ENCODE peak calls at places on chromosomes 13 and 19, in five cellular contexts. D is astrocyte, J is heart left ventricle, C is kidney epithelial cell, I is tibial artery. M is an unnamed sample. For H3K36me3, the result is how much of the 10 kb centered on the place peaks cover.

GRCh38 chr13:90447034-90447734 is 900.3 kb upstream of the MIR17HG start:
- DNase-seq in D (no peak), J (no peak), C (no peak), I (no peak), M (no peak)

GRCh38 chr19:34499155-34499834 is 17.7 kb downstream of the WTIP start:
- DNase-seq in D (no peak), J (no peak), C (no peak), I (peak), M (no peak)

GRCh38 chr19:3162418-3163229 is 15.9 kb upstream of the S1PR4 start:
- DNase-seq in D (no peak), J (no peak), C (no peak), I (no peak), M (no peak)

GRCh38 chr13:111614009-111614408 is 293.6 kb downstream of the TEX29 start:
- DNase-seq in D (no peak), J (no peak), C (no peak), I (no peak), M (no peak)

GRCh38 chr13:110521946-110522345 is 39.6 kb downstream of the RAB20 start:
- DNase-seq in D (no peak), J (no peak), C (no peak), I (no peak), M (no peak)

GRCh38 chr13:43316997-43317396 is 293.6 kb downstream of the DNAJC15 start:
- DNase-seq in D (peak), J (no peak), C (no peak), I (peak), M (no peak)

GRCh38 chr19:35309481-35310279 is 17.7 kb downstream of the MAG start:
- DNase-seq in D (no peak), J (peak), C (peak), I (no peak), M (no peak)

GRCh38 chr19:38946229-38947010 is 15.7 kb downstream of the MRPS12 start:
- DNase-seq in D (no peak), J (no peak), C (no peak), I (no peak), M (no peak)

GRCh38 chr13:97502192-97502591 is 68.2 kb downstream of the RAP2A start:
- DNase-seq in D (no peak), J (no peak), C (no peak), I (peak), M (no peak)

GRCh38 chr13:102709536-102709935 is 14.7 kb upstream of the METTL21C start:
- DNase-seq in D (no peak), J (no peak), C (no peak), I (no peak), M (no peak)

GRCh38 chr13:39496487-39496998 is 106.5 kb downstream of the LHFPL6 start:
- DNase-seq in D (no peak), J (no peak), C (no peak), I (no peak), M (no peak)

GRCh38 chr13:32895296-32895695 is 120.9 kb upstream of the KL start:
- DNase-seq in D (no peak), J (no peak), C (no peak), I (no peak), M (no peak)

GRCh38 chr19:30449673-30450072 is 77.5 kb downstream of the ZNF536 start:
- DNase-seq in D (no peak), J (no peak), C (no peak), I (no peak), M (no peak)

GRCh38 chr19:55554749-55555152 is 9.4 kb upstream of the SBK3 start:
- DNase-seq in D (no peak), J (no peak), C (no peak), I (no peak), M (peak)

GRCh38 chr19:2618611-2619010 is 83.9 kb downstream of the GNG7 start:
- DNase-seq in D (peak), J (peak), C (no peak), I (peak), M (no peak)

GRCh38 chr13:66210677-66211076 is 1019.5 kb downstream of the PCDH9 start:
- DNase-seq in D (peak), J (no peak), C (peak), I (no peak), M (no peak)

GRCh38 chr19:45972081-45972943 is 1.4 kb downstream of the NOVA2 start:
- DNase-seq in D (no peak), J (no peak), C (no peak), I (peak), M (peak)

GRCh38 chr19:56671613-56671994 is at the start of gene ZNF835:
- DNase-seq in D (no peak), J (peak), C (peak), I (peak), M (peak)

GRCh38 chr19:3808420-3809143 is 22.4 kb upstream of the MATK start:
- DNase-seq in D (no peak), J (peak), C (no peak), I (no peak), M (no peak)

GRCh38 chr13:80436571-80437169 is 95.7 kb upstream of the SPRY2 start:
- DNase-seq in D (peak), J (no peak), C (no peak), I (no peak), M (no peak)

GRCh38 chr19:29003641-29004409 is 209.1 kb downstream of the UQCRFS1 start:
- DNase-seq in D (no peak), J (no peak), C (no peak), I (no peak), M (no peak)

GRCh38 chr19:46821512-46822359 is 28.9 kb downstream of the AP2S1 start:
- DNase-seq in D (no peak), J (peak), C (no peak), I (no peak), M (peak)

GRCh38 chr13:26025196-26025595 is 26.6 kb downstream of the SHISA2 start:
- DNase-seq in D (no peak), J (no peak), C (no peak), I (no peak), M (no peak)

GRCh38 chr19:58392945-58393724 is 2.3 kb upstream of the RNF225 start:
- DNase-seq in D (no peak), J (no peak), C (no peak), I (no peak), M (no peak)

GRCh38 chr19:6011794-6012193 is 33.9 kb upstream of the RANBP3 start:
- DNase-seq in D (no peak), J (no peak), C (no peak), I (no peak), M (no peak)

GRCh38 chr13:49935171-49936084 is 712 bp downstream of the SPRYD7 start:
- DNase-seq in D (peak), J (no peak), C (no peak), I (peak), M (peak)

GRCh38 chr19:7934766-7935165 is 8.7 kb downstream of the TIMM44 start:
- DNase-seq in D (no peak), J (no peak), C (no peak), I (no peak), M (no peak)

GRCh38 chr13:41660426-41660825 is 203.1 kb downstream of the RGCC start:
- DNase-seq in D (no peak), J (no peak), C (no peak), I (no peak), M (no peak)

GRCh38 chr13:41655997-41656396 is 198.6 kb downstream of the RGCC start:
- DNase-seq in D (no peak), J (no peak), C (no peak), I (no peak), M (no peak)

GRCh38 chr13:41652735-41653361 is 195.5 kb downstream of the RGCC start:
- DNase-seq in D (no peak), J (no peak), C (peak), I (no peak), M (no peak)

GRCh38 chr13:41654800-41655199 is 197.4 kb downstream of the RGCC start:
- DNase-seq in D (no peak), J (no peak), C (no peak), I (no peak), M (no peak)

GRCh38 chr13:41658057-41658642 is 200.8 kb downstream of the RGCC start:
- DNase-seq in D (peak), J (no peak), C (no peak), I (no peak), M (no peak)
- TF ChIP-seq CTCF in D (no peak), J (no peak), C (no peak), I (no peak), M (no peak)

GRCh38 chr19:13764821-13765394 is 586 bp downstream of the MRI1 start:
- DNase-seq in D (no peak), J (no peak), C (no peak), I (no peak), M (no peak)

GRCh38 chr19:13766095-13766481 is 1.8 kb downstream of the MRI1 start:
- DNase-seq in D (no peak), J (no peak), C (no peak), I (no peak), M (no peak)

GRCh38 chr19:13763300-13763699 is 1.0 kb upstream of the MRI1 start:
- DNase-seq in D (no peak), J (no peak), C (no peak), I (no peak), M (no peak)

GRCh38 chr19:13764101-13764807 is at the start of gene MRI1:
- DNase-seq in D (peak), J (peak), C (no peak), I (peak), M (peak)

GRCh38 chr19:13765395-13766094 is 1.2 kb downstream of the MRI1 start:
- DNase-seq in D (no peak), J (no peak), C (no peak), I (no peak), M (no peak)
- H3K4me3 ChIP-seq in D (peak), J (peak), C (peak), I (peak), M (no peak)

GRCh38 chr19:48985711-48986110 is 7.4 kb downstream of the GYS1 start:
- DNase-seq in D (no peak), J (no peak), C (no peak), I (no peak), M (no peak)
- H3K36me3 ChIP-seq in D (under half), J (half or more), C (under half), I (half or more), M (half or more)

GRCh38 chr13:71645467-71645866 is 221.5 kb downstream of the DACH1 start:
- DNase-seq in D (no peak), J (no peak), C (no peak), I (no peak), M (no peak)
- TF ChIP-seq CTCF in D (no peak), J (no peak), C (no peak), I (no peak), M (no peak)

M was measured in WERI-Rb-1.